ENCODE peak calls at places on chromosomes 13 and 19, in six cellular contexts. P, B, O, D, V and I are unnamed samples.
A peak's percentile ranks its signal among the peaks of the same experiment; 100 is the strongest.

GRCh38 chr19:29067831-29068230 is 145.1 kb downstream of the UQCRFS1 start:
- DNase-seq in P (no peak), B (no peak), O (no peak), D (no peak), V (no peak), I (no peak)

GRCh38 chr19:2478324-2478755 is 2.4 kb downstream of the GADD45B start:
- DNase-seq in P (no peak), B (no peak), O (no peak), D (no peak), V (peak; percentile 72), I (no peak)

GRCh38 chr19:10653732-10654609 is at the start of gene ILF3:
- DNase-seq in P (peak; percentile 100), B (peak; percentile 89), O (peak; percentile 97), D (peak; percentile 100), V (peak; percentile 97), I (peak; percentile 88)

GRCh38 chr13:46158983-46159382 is 23.0 kb downstream of the LCP1 start:
- DNase-seq in P (no peak), B (no peak), O (no peak), D (no peak), V (no peak), I (no peak)

GRCh38 chr19:51703655-51704515 is 10.8 kb downstream of the SPACA6 start:
- DNase-seq in P (peak; percentile 77), B (peak; percentile 98), O (peak; percentile 97), D (peak; percentile 45), V (peak; percentile 97), I (peak; percentile 97)

GRCh38 chr13:99395436-99395835 is 88.2 kb upstream of the GPR183 start:
- DNase-seq in P (no peak), B (no peak), O (no peak), D (no peak), V (no peak), I (no peak)

GRCh38 chr13:20125129-20125782 is 35.6 kb downstream of the GJA3 start:
- DNase-seq in P (no peak), B (no peak), O (no peak), D (no peak), V (no peak), I (no peak)

GRCh38 chr13:26132756-26133155 is 80.9 kb upstream of the SHISA2 start:
- DNase-seq in P (no peak), B (no peak), O (peak; percentile 6), D (no peak), V (no peak), I (no peak)

GRCh38 chr19:35260694-35261304 is 8.0 kb upstream of the USF2 start:
- DNase-seq in P (no peak), B (no peak), O (no peak), D (no peak), V (no peak), I (no peak)

GRCh38 chr19:35718345-35719041 is 690 bp downstream of the KMT2B start:
- DNase-seq in P (no peak), B (no peak), O (peak; percentile 30), D (no peak), V (peak; percentile 62), I (peak; percentile 65)

GRCh38 chr19:38912600-38913514 is 871 bp upstream of the CCER2 start:
- DNase-seq in P (no peak), B (no peak), O (no peak), D (no peak), V (no peak), I (peak; percentile 21)

GRCh38 chr13:30346159-30346788 is 38.9 kb upstream of the KATNAL1 start:
- DNase-seq in P (no peak), B (peak; percentile 32), O (no peak), D (peak; percentile 64), V (no peak), I (no peak)

GRCh38 chr13:27708325-27708724 is 84.0 kb upstream of the GSX1 start:
- DNase-seq in P (no peak), B (no peak), O (no peak), D (no peak), V (no peak), I (no peak)

GRCh38 chr19:9913237-9914000 is 22.9 kb downstream of the OLFM2 start:
- DNase-seq in P (no peak), B (no peak), O (peak; percentile 46), D (no peak), V (peak; percentile 66), I (no peak)

GRCh38 chr13:88802886-88803285 is 1131.7 kb downstream of the SLITRK5 start:
- DNase-seq in P (no peak), B (no peak), O (no peak), D (no peak), V (no peak), I (no peak)

GRCh38 chr13:109652536-109652935 is 133.8 kb downstream of the IRS2 start:
- DNase-seq in P (no peak), B (no peak), O (no peak), D (no peak), V (no peak), I (no peak)

GRCh38 chr13:35723061-35723461 is 246.6 kb upstream of the MAB21L1 start:
- DNase-seq in P (no peak), B (no peak), O (no peak), D (no peak), V (no peak), I (no peak)

GRCh38 chr13:20173121-20173746 is 12.4 kb upstream of the GJA3 start:
- DNase-seq in P (no peak), B (no peak), O (no peak), D (no peak), V (no peak), I (no peak)

GRCh38 chr13:99028890-99029289 is 51.0 kb upstream of the DOCK9 start:
- DNase-seq in P (no peak), B (no peak), O (peak; percentile 35), D (no peak), V (peak; percentile 61), I (no peak)

GRCh38 chr13:94305934-94306333 is 173.5 kb downstream of the DCT start:
- DNase-seq in P (no peak), B (no peak), O (no peak), D (no peak), V (no peak), I (no peak)

GRCh38 chr13:93872376-93872775 is 607.1 kb downstream of the DCT start:
- DNase-seq in P (no peak), B (no peak), O (no peak), D (no peak), V (no peak), I (no peak)

GRCh38 chr13:50222569-50223332 is 207.5 kb downstream of the KCNRG start:
- DNase-seq in P (no peak), B (no peak), O (no peak), D (no peak), V (no peak), I (no peak)

GRCh38 chr19:32053366-32053765 is 292.0 kb upstream of the ZNF507 start:
- DNase-seq in P (no peak), B (no peak), O (no peak), D (no peak), V (no peak), I (no peak)

GRCh38 chr13:110261166-110262081 is 45.5 kb downstream of the COL4A1 start:
- DNase-seq in P (no peak), B (no peak), O (no peak), D (no peak), V (peak; percentile 57), I (no peak)

GRCh38 chr19:45862564-45863334 is at the start of gene SYMPK:
- DNase-seq in P (peak; percentile 98), B (peak; percentile 100), O (peak; percentile 99), D (peak; percentile 94), V (peak; percentile 97), I (peak; percentile 100)
- TF ChIP-seq POLR2A in P (peak; percentile 59), B (peak; percentile 83), O (peak; percentile 90), D (peak; percentile 92), V (peak; percentile 90), I (peak; percentile 87)

DNA sequence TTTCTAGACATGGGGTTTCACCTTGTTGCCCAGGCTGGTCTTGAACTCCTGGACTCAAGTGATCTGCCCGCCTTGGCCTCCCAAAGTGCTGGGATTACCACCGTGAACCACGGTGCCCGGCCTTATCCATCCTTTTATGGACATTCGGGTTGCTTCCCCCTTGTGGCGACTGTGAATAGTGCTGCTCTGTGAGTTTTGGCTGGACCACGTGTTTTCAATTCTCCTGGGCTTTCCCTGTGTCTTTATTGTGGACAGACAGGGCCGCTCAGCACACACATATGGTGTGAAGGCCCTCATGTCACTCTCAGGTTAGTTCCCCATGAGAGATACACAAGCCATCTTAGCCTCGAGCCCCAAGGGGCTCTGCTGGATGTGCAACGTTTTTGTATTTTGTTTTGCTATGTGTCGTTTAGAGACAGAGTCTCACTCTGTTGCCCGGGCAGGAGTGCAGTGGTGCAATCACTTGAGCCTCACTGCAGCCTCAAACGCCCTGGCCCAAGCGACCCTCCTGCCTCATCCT is 40.5 kb downstream of the MAU2 start:
- DNase-seq in P (peak; percentile 83), B (peak; percentile 51), O (peak; percentile 81), D (peak; percentile 73), V (peak; percentile 90), I (no peak)
- TF ChIP-seq TAF1 in P (no peak), B (no peak), O (no peak), D (no peak), V (peak; percentile 26), I (no peak)

DNA sequence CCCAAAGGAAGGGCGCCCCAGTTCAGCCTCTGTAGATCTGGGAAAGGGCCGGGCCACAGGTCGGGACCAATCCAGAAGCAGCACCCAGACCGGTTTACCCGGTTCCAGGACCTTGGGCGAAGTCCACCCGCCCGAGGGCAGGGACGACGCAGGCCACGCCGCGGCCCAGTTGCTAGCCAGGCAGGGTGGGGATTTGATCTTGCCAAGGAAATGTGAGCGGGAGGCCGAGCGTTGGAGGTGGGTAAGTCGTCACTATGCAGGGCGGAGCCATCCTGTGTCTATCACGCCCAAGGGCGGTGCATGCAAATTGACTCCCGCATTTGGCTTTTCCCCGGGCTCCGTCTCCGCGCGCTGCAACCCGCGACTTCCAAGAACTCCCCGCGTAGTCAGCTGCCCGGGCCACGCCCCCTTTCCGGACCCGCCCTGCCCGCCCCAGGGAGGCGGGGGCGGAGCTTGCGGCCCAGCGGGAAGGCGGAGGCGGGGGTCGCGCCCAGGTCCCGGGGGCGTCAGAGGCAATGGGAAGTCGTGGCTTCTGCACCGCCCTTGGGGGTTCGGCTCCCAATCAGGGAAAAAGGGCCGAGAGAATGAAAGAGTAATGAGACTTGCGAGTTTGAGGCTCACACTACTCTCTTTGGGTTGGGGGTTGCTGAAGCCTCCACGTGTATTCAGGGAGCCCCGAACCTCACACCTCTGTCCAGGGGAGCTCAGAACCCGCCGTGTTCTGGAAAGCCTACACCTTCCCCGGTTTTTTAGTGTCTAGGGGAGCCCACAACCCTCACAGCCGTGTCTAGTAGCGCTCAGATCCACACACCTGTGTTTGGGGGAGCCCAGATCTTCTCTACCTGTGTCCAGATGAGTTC is 12.8 kb downstream of the IER2 start:
- DNase-seq in P (peak; percentile 98), B (no peak), O (peak; percentile 94), D (peak; percentile 80), V (peak; percentile 92), I (no peak)
- TF ChIP-seq POLR2A in P (peak; percentile 76), B (no peak), O (peak; percentile 85), D (peak; percentile 81), V (peak; percentile 66), I (peak; percentile 71)

DNA sequence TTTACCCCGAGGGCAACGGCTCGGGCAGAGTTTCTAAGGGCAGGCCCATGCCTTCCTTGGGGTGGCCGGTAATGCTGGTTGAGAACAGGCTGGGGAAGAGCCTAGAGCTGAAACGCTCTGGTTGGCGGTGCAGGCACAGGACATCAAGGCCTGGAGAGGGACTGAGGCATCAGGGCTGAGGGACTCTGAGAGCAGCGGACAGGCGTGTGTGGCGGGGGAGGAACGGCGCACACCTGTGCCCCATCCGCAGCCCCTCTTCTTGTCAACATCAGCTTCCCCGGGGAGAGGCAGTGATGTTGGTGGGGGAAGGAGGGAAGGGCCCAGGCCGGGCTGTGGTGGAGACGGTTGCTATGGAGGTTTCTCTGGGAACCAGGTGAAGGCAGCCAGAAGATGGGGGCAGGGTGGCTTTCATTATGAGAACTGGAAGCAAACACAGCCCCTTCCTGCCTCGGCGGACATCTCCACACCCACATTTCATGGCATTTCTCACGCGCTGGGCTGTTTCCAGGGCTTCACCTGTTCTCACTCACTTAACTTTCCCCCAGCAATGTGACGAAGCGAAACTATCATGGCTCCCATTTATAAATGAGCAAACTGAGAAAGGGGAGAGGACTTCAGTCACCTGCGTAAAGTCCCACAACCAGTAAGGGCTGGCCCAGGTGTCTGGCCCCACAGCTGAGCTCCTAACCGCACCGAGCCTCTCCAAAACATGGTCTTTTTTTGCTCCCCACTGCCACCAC is 8.2 kb upstream of the ATF5 start:
- DNase-seq in P (no peak), B (no peak), O (no peak), D (peak; percentile 83), V (no peak), I (no peak)
- TF ChIP-seq TAF1 in P (no peak), B (no peak), O (no peak), D (no peak), V (no peak), I (no peak)